ENCODE peak calls at places on chromosome 7, in six cellular contexts. O is fibroblast of mammary gland, N is colonic mucosa, Q is fibroblast of lung, B is heart left ventricle, F is foreskin fibroblast. X is an unnamed sample.

GRCh38 chr7:135320277-135320676 is 86.6 kb downstream of the STRA8 start:
- DNase-seq in O (peak; percentile 82), N (peak; percentile 54), Q (peak; percentile 88), B (peak; percentile 80), F (peak; percentile 39), X (peak; percentile 91)

GRCh38 chr7:85074992-85075391 is 111.9 kb downstream of the SEMA3D start:
- DNase-seq in O (peak; percentile 23), N (no peak), Q (peak; percentile 10), B (no peak), F (no peak), X (no peak)

GRCh38 chr7:101198476-101198875 is 2.4 kb downstream of the MOGAT3 start:
- DNase-seq in O (no peak), N (no peak), Q (no peak), B (no peak), F (no peak), X (no peak)

GRCh38 chr7:129361771-129362170 is 72.5 kb upstream of the STRIP2 start:
- DNase-seq in O (no peak), N (no peak), Q (no peak), B (no peak), F (no peak), X (no peak)

GRCh38 chr7:23938937-23939552 is 229.0 kb downstream of the STK31 start:
- DNase-seq in O (peak; percentile 1), N (peak; percentile 27), Q (peak; percentile 20), B (no peak), F (peak; percentile 21), X (peak; percentile 33)

GRCh38 chr7:138359891-138360582 is 100.0 kb upstream of the TRIM24 start:
- DNase-seq in O (no peak), N (no peak), Q (no peak), B (no peak), F (no peak), X (no peak)

GRCh38 chr7:112079671-112080070 is 126.5 kb downstream of the DOCK4 start:
- DNase-seq in O (no peak), N (no peak), Q (peak; percentile 5), B (no peak), F (no peak), X (peak; percentile 51)

GRCh38 chr7:55074008-55074499 is 55.2 kb downstream of the EGFR start:
- DNase-seq in O (peak; percentile 93), N (peak; percentile 94), Q (peak; percentile 91), B (no peak), F (peak; percentile 77), X (peak; percentile 75)

GRCh38 chr7:10128748-10129147 is 844.9 kb upstream of the PHF14 start:
- DNase-seq in O (no peak), N (no peak), Q (peak; percentile 3), B (no peak), F (no peak), X (no peak)

GRCh38 chr7:50317221-50317678 is 12.7 kb downstream of the IKZF1 start:
- DNase-seq in O (no peak), N (no peak), Q (no peak), B (no peak), F (no peak), X (no peak)

GRCh38 chr7:121504478-121504877 is 108.4 kb upstream of the FAM3C start:
- DNase-seq in O (peak; percentile 87), N (no peak), Q (peak; percentile 93), B (no peak), F (peak; percentile 71), X (peak; percentile 65)

GRCh38 chr7:1247527-1248041 is 14.9 kb downstream of the UNCX start:
- DNase-seq in O (no peak), N (no peak), Q (no peak), B (no peak), F (no peak), X (no peak)
- H3K4me3 ChIP-seq in O (no peak overlapping the region), N (no peak overlapping the region), Q (no peak overlapping the region), B (no peak overlapping the region), F (no peak overlapping the region), X (no peak overlapping the region)

GRCh38 chr7:44213872-44214595 is 13.3 kb downstream of the YKT6 start:
- DNase-seq in O (peak; percentile 52), N (no peak), Q (peak; percentile 40), B (no peak), F (no peak), X (peak; percentile 53)
- TF ChIP-seq CTCF in O (peak; percentile 46), N (no peak), Q (peak; percentile 34), B (peak; percentile 13), F (peak; percentile 55), X (peak; percentile 44)

DNA sequence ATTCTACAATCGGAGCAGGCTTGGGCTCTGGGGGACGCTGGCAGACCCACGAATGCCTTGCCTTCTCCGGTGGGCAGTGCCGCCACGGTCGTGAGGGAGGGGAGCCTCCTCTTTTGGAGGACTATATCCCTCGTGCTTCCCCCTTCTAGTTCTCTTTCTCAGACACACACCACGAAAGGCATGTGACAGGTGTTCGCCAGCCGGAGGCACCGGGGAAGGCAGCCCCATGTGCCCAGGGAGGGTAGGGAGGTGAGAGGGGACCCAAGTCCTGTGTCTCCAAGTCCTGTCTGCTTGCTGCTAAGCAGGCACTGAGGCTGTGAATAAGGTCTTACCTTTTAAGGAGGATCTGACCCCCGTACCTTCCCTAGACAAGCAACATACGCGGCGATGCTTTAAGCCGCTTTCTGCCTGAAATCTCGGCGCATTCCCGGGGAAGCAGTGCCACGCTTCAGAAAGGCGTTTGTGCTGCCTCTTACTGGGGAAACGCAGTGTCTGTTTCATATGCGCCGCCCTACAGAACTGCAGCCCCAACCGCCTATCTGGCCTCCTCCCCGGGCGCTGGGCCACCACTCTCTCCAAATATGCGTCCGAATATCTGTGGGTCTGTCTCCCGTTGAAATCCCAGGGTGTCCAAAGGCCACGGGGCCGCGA is 809 bp downstream of the PLXNA4 start:
- DNase-seq in O (peak; percentile 29), N (peak; percentile 30), Q (peak; percentile 76), B (peak; percentile 76), F (peak; percentile 76), X (peak; percentile 43)
- H3K4me3 ChIP-seq in O (no peak overlapping the region), N (peak overlapping the region; percentile 34), Q (peak overlapping the region; percentile 38), B (peak overlapping the region; percentile 61), F (peak overlapping the region; percentile 42), X (no peak overlapping the region)

GRCh38 chr7:70504254-70504653 is 627.7 kb upstream of the GALNT17 start:
- DNase-seq in O (no peak), N (no peak), Q (no peak), B (no peak), F (no peak), X (no peak)

GRCh38 chr7:70505886-70506285 is 626.1 kb upstream of the GALNT17 start:
- DNase-seq in O (no peak), N (no peak), Q (no peak), B (no peak), F (no peak), X (no peak)

GRCh38 chr7:70502117-70502516 is 629.8 kb upstream of the GALNT17 start:
- DNase-seq in O (no peak), N (no peak), Q (no peak), B (no peak), F (no peak), X (no peak)

GRCh38 chr7:70505468-70505867 is 626.5 kb upstream of the GALNT17 start:
- DNase-seq in O (no peak), N (no peak), Q (no peak), B (no peak), F (no peak), X (no peak)

GRCh38 chr7:70506463-70506862 is 625.5 kb upstream of the GALNT17 start:
- DNase-seq in O (peak; percentile 20), N (no peak), Q (no peak), B (no peak), F (no peak), X (peak; percentile 1)
- TF ChIP-seq CTCF in O (peak; percentile 19), N (no peak), Q (peak; percentile 6), B (peak; percentile 8), F (no peak), X (no peak)

GRCh38 chr7:151247016-151247580 is 1.4 kb downstream of the SMARCD3 start:
- DNase-seq in O (no peak), N (no peak), Q (no peak), B (peak; percentile 65), F (no peak), X (no peak)
- H3K4me3 ChIP-seq in O (peak overlapping the region; percentile 64), N (peak overlapping the region; percentile 47), Q (peak overlapping the region; percentile 66), B (peak overlapping the region; percentile 69), F (peak overlapping the region; percentile 77), X (peak overlapping the region; percentile 64)

GRCh38 chr7:20153567-20153966 is 63.6 kb downstream of the MACC1 start:
- DNase-seq in O (no peak), N (no peak), Q (no peak), B (no peak), F (no peak), X (no peak)

GRCh38 chr7:20153999-20154398 is 63.2 kb downstream of the MACC1 start:
- DNase-seq in O (peak; percentile 42), N (no peak), Q (no peak), B (no peak), F (no peak), X (no peak)

GRCh38 chr7:20157456-20157855 is 59.7 kb downstream of the MACC1 start:
- DNase-seq in O (no peak), N (no peak), Q (no peak), B (no peak), F (no peak), X (no peak)

GRCh38 chr7:20159226-20159747 is 57.9 kb downstream of the MACC1 start:
- DNase-seq in O (no peak), N (no peak), Q (no peak), B (no peak), F (no peak), X (no peak)

GRCh38 chr7:20158684-20159083 is 58.5 kb downstream of the MACC1 start:
- DNase-seq in O (peak; percentile 40), N (no peak), Q (no peak), B (no peak), F (no peak), X (peak; percentile 50)
- TF ChIP-seq CTCF in O (peak; percentile 28), N (no peak), Q (peak; percentile 40), B (peak; percentile 50), F (peak; percentile 13), X (peak; percentile 40)

X was measured in cardiac fibroblast.